ENCODE peak calls at places on chromosomes 13 and 19, in eight cellular contexts. Q, K, F, W, I, J, G and B are unnamed samples. For H3K4me1, the result is how much of the 10 kb centered on the place peaks cover.

GRCh38 chr19:4049432-4049831 is 17.3 kb downstream of the ZBTB7A start:
- DNase-seq in W (no peak), G (no peak), F (no peak), K (no peak), Q (peak), I (peak), J (no peak), B (no peak)

GRCh38 chr19:46391296-46392251 is 21.8 kb downstream of the CCDC8 start:
- DNase-seq in W (no peak), K (peak), F (no peak), G (no peak), J (no peak), Q (no peak), I (peak), B (no peak)

GRCh38 chr19:58356236-58356970 is 3.1 kb upstream of the A1BG start:
- DNase-seq in I (peak), W (peak), J (peak), F (peak), K (peak), Q (no peak), G (no peak), B (no peak)

GRCh38 chr19:17183858-17184271 is 31.3 kb upstream of the USE1 start:
- DNase-seq in G (no peak), F (no peak), Q (no peak), W (peak), K (no peak), J (peak), I (no peak), B (no peak)

GRCh38 chr19:39996218-39996810 is 546 bp upstream of the ZNF546 start:
- DNase-seq in K (no peak), J (no peak), G (no peak), W (no peak), I (no peak), Q (no peak), F (peak), B (peak)

GRCh38 chr19:21638776-21639175 is 128.6 kb downstream of the ZNF100 start:
- DNase-seq in I (no peak), W (no peak), F (no peak), J (no peak), Q (no peak), G (no peak), K (no peak), B (no peak)

GRCh38 chr19:11422163-11423068 is 3.3 kb upstream of the RGL3 start:
- DNase-seq in F (no peak), K (peak), J (peak), Q (peak), W (peak), I (peak), G (peak), B (peak)

GRCh38 chr13:45325806-45326205 is 15.2 kb downstream of the TPT1 start:
- DNase-seq in F (peak), Q (peak), I (no peak), G (peak), W (no peak), J (no peak), K (no peak), B (no peak)

GRCh38 chr19:1266116-1266817 is 2.9 kb upstream of the CIRBP start:
- DNase-seq in W (peak), Q (peak), J (peak), K (peak), I (peak), F (peak), G (no peak), B (peak)

GRCh38 chr13:103883698-103884097 is 817.5 kb upstream of the SLC10A2 start:
- DNase-seq in W (no peak), J (no peak), G (no peak), I (no peak), Q (no peak), K (no peak), F (peak), B (no peak)

GRCh38 chr13:99926014-99926731 is 45.4 kb downstream of the ZIC5 start:
- DNase-seq in J (no peak), Q (no peak), G (no peak), W (no peak), K (peak), F (peak), I (no peak), B (no peak)

GRCh38 chr19:41753159-41753558 is 2.2 kb upstream of the CEACAM6 start:
- DNase-seq in J (peak), F (no peak), Q (peak), W (peak), K (no peak), I (peak), G (no peak), B (peak)

GRCh38 chr13:33349314-33349995 is 63.9 kb upstream of the STARD13 start:
- DNase-seq in G (peak), W (no peak), F (no peak), K (peak), I (no peak), Q (peak), J (no peak), B (no peak)

GRCh38 chr13:106488671-106489070 is 46.8 kb downstream of the EFNB2 start:
- DNase-seq in I (no peak), Q (no peak), K (no peak), G (no peak), J (no peak), F (no peak), W (no peak), B (no peak)

GRCh38 chr19:10260141-10260584 is 8.1 kb downstream of the MRPL4 start:
- DNase-seq in F (no peak), J (peak), I (peak), K (no peak), Q (no peak), W (no peak), G (no peak), B (no peak)

GRCh38 chr19:33520844-33521479 is 629 bp downstream of the PEPD start:
- DNase-seq in I (no peak), J (no peak), W (no peak), Q (no peak), K (no peak), G (no peak), F (no peak), B (no peak)

GRCh38 chr13:102089177-102089576 is 312.7 kb downstream of the FGF14 start:
- DNase-seq in K (no peak), Q (no peak), I (no peak), F (no peak), W (no peak), J (no peak), G (no peak), B (no peak)

DNA sequence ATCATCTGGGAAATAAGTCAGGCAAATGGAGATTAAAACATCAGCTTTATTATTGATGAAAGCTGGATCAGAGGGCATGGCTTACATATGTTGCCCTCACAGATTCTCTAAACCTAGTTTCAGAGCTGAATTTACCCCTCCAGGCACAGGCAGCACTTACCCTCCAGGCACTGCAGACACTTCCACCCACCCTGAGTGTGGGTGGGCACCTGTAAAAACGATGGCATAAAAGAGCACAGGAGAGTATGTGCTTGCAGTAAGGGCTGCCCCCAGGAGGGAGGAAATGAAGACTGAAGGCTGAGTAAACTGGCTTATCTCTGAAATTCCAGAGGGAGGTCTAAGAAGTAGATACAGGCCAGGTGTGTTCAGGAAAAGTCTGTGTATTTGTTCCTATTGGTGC is 185.0 kb upstream of the HTR2A start:
- DNase-seq in G (no peak), J (no peak), I (no peak), F (no peak), K (no peak), W (no peak), Q (no peak), B (no peak)
- H3K4me1 ChIP-seq in G (under half), J (under half), I (under half), F (under half), K (under half), W (under half), Q (under half), B (under half)

GRCh38 chr13:28470286-28470685 is 24.6 kb downstream of the FLT1 start:
- DNase-seq in K (no peak), Q (no peak), J (no peak), W (no peak), I (no peak), F (no peak), G (no peak), B (no peak)
- H3K4me1 ChIP-seq in K (under half), Q (under half), J (under half), W (under half), I (under half), F (under half), G (under half), B (under half)

GRCh38 chr19:15317392-15318011 is 14.8 kb downstream of the BRD4 start:
- DNase-seq in K (no peak), J (no peak), G (no peak), Q (no peak), F (peak), W (no peak), I (no peak), B (no peak)

GRCh38 chr19:15320118-15320517 is 12.2 kb downstream of the BRD4 start:
- DNase-seq in J (no peak), F (peak), W (no peak), Q (no peak), I (no peak), G (no peak), K (no peak), B (no peak)

GRCh38 chr19:15315101-15315500 is 17.2 kb downstream of the BRD4 start:
- DNase-seq in G (no peak), F (no peak), K (no peak), I (no peak), J (no peak), W (no peak), Q (no peak), B (no peak)

GRCh38 chr19:15316498-15316897 is 15.8 kb downstream of the BRD4 start:
- DNase-seq in I (no peak), F (peak), Q (no peak), K (no peak), J (no peak), W (no peak), G (no peak), B (peak)

DNA sequence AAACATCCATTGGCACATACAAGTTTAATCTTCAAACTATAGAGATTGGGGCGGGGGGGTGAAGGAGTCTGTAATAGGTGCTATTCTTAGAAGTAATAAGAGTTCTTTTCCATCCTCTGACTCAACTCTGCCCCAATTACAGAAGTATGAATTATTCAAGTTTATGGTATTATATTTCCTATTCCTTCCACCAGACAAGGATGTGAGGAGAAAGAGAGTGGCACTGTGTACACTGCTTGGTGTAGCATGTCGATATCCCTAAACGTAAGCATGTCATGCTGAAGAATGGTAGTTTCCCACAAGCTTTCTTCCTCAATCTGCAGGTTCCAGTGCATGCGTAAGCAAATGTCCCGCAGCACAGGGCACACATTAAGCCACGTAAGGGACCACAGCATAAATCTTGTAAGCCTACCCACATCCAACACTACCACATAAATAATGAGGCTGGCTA is 14.1 kb downstream of the BRD4 start:
- DNase-seq in F (peak), W (no peak), Q (no peak), I (no peak), K (no peak), J (no peak), G (no peak), B (no peak)
- H3K4me1 ChIP-seq in F (half or more), W (half or more), Q (half or more), I (half or more), K (under half), J (half or more), G (under half), B (under half)

GRCh38 chr13:52454459-52454824 is 836 bp upstream of the CKAP2 start:
- DNase-seq in K (no peak), Q (no peak), F (peak), G (no peak), W (peak), I (no peak), J (no peak), B (peak)
- H3K4me1 ChIP-seq in K (under half), Q (under half), F (under half), G (under half), W (under half), I (under half), J (under half), B (under half)

DNA sequence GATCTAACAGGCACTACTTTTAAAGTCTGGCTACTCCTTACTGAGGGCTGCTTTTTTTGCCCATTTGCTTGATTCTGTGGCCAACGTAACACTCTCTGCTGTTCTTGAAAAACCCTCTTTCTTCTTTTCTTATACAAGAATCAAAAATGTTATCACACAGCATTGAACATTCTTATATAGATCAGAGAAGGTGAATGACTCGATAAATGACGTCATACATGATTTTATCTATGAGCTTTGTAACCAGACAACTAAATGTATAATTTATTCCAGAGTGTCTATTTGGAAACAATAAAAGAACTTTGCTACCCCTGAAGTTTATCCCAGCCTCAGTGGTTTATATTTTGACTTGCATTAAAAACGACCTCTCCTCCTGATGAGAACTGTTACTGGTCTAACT is 12.4 kb downstream of the RFX2 start:
- DNase-seq in I (no peak), J (no peak), K (no peak), Q (no peak), W (no peak), F (no peak), G (no peak), B (no peak)
- H3K4me1 ChIP-seq in I (under half), J (under half), K (under half), Q (under half), W (under half), F (under half), G (under half), B (under half)

DNA sequence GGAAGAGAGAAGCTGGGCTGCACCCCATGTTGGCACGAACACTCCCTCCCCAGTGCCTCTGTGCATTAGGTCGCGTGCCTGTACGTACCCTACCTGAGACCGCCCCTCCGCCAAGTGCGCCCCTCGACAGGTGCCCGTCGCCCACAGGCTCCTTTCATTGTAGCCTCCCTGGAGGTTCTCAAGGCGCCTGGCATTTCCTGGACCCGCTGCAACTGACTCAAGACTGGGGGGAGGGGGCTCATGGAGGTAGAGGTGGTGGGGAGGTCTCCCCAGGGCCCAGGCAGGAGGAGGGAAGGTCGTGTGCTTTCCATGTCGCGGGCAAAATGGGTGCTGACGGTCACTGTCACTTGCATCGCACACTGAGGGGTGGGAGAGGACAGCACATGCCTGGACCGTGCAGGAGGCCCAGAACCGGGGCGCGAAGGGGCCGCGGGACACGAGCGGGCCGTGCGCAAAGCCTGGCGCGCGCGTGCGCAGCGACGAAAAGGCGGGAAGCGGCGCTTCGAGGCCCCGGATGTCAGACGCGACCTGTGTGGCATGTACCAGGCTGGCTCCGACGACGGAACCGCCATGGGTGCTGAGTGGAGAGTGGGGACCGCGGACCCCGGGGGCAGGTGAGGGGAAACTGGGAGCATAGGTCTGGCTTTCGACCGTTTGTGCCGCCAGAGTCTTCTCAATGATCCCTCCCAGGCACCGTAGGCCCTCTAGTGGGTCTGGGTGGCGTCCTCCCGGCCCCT is 16.5 kb downstream of the NFIX start:
- DNase-seq in G (no peak), F (no peak), J (no peak), W (no peak), I (no peak), Q (no peak), K (no peak), B (no peak)
- H3K4me1 ChIP-seq in G (under half), F (under half), J (under half), W (under half), I (half or more), Q (half or more), K (half or more), B (under half)

DNA sequence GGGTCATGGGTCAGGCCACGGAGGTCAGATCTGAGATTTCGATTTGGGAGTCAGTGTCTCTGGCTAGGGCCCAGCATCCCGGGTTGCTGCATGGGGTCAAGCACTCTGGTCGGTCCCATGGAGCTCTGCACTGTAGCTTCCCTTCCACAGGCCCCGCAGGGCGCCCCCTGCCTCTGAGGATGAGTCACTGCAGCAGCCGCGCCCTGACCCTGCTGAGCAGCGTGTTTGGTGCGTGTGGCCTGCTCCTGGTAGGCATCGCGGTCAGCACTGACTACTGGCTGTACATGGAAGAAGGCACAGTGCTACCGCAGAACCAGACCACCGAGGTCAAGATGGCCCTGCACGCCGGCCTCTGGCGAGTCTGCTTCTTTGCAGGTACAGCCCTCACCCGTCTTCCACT is 3.6 kb downstream of the CACNG7 start:
- DNase-seq in Q (no peak), K (no peak), I (no peak), J (no peak), W (no peak), G (no peak), F (no peak), B (no peak)
- H3K4me1 ChIP-seq in Q (under half), K (under half), I (under half), J (under half), W (under half), G (under half), F (under half), B (under half)

GRCh38 chr13:35856721-35857346 is 274.3 kb downstream of the DCLK1 start:
- DNase-seq in G (no peak), J (no peak), Q (no peak), K (no peak), F (no peak), I (no peak), W (no peak), B (no peak)
- H3K4me1 ChIP-seq in G (under half), J (under half), Q (under half), K (under half), F (under half), I (under half), W (under half), B (under half)